ENCODE peak calls at places on chromosomes 6 and 20, in six cellular contexts. Q is stomach; G is breast epithelium; B is epithelial cell of esophagus; S is coronary artery; P is CD8-positive, alpha-beta T cell. F is an unnamed sample.

GRCh38 chr6:41430875-41431274 is 95.5 kb downstream of the NCR2 start:
- DNase-seq in Q (no peak), G (no peak), B (peak), S (no peak), P (no peak), F (peak)

GRCh38 chr6:84685983-84686584 is 78.3 kb downstream of the TBX18 start:
- DNase-seq in Q (no peak), G (no peak), B (peak), S (no peak), P (no peak), F (peak)

GRCh38 chr6:157768304-157768703 is 54.7 kb upstream of the SNX9 start:
- DNase-seq in Q (no peak), G (no peak), B (no peak), S (no peak), P (no peak), F (no peak)

GRCh38 chr6:35552285-35552917 is 39.7 kb upstream of the TULP1 start:
- DNase-seq in Q (peak), G (no peak), B (peak), S (no peak), P (peak), F (peak)

GRCh38 chr6:885051-885590 is 192.2 kb upstream of the EXOC2 start:
- DNase-seq in Q (no peak), G (no peak), B (peak), S (no peak), P (no peak), F (no peak)

GRCh38 chr6:31070711-31071197 is 41.6 kb downstream of the C6orf15 start:
- DNase-seq in Q (peak), G (peak), B (peak), S (no peak), P (no peak), F (peak)

GRCh38 chr6:44679906-44680698 is 292.6 kb downstream of the CDC5L start:
- DNase-seq in Q (no peak), G (no peak), B (peak), S (no peak), P (no peak), F (no peak)

GRCh38 chr20:32482251-32483220 is 102.6 kb downstream of the NOL4L start:
- DNase-seq in Q (peak), G (no peak), B (peak), S (no peak), P (peak), F (peak)

GRCh38 chr6:41428402-41428994 is 93.1 kb downstream of the NCR2 start:
- DNase-seq in Q (peak), G (no peak), B (no peak), S (no peak), P (no peak), F (peak)

GRCh38 chr6:32666420-32667300 is at the start of gene HLA-DQB1:
- DNase-seq in Q (no peak), G (no peak), B (peak), S (no peak), P (peak), F (peak)

GRCh38 chr20:48635791-48636267 is 192.0 kb downstream of the PREX1 start:
- DNase-seq in Q (no peak), G (no peak), B (peak), S (no peak), P (peak), F (peak)

GRCh38 chr6:96235927-96236326 is 220.2 kb downstream of the FUT9 start:
- DNase-seq in Q (no peak), G (no peak), B (peak), S (no peak), P (no peak), F (no peak)

GRCh38 chr6:13068558-13069210 is 259.7 kb downstream of the TBC1D7 start:
- DNase-seq in Q (no peak), G (no peak), B (no peak), S (no peak), P (no peak), F (no peak)

GRCh38 chr6:168905451-168906090 is 348.1 kb downstream of the THBS2 start:
- DNase-seq in Q (peak), G (no peak), B (peak), S (no peak), P (peak), F (peak)

GRCh38 chr6:33424855-33425667 is 5.2 kb downstream of the SYNGAP1 start:
- DNase-seq in Q (no peak), G (no peak), B (no peak), S (no peak), P (no peak), F (no peak)

GRCh38 chr6:153167026-153167891 is 36.2 kb upstream of the RGS17 start:
- DNase-seq in Q (no peak), G (no peak), B (peak), S (no peak), P (no peak), F (peak)

GRCh38 chr6:112291161-112291762 is 36.9 kb upstream of the LAMA4 start:
- DNase-seq in Q (no peak), G (no peak), B (no peak), S (no peak), P (no peak), F (no peak)

GRCh38 chr20:50484271-50484976 is 25.8 kb upstream of the PTPN1 start:
- DNase-seq in Q (no peak), G (no peak), B (no peak), S (no peak), P (no peak), F (no peak)
- TF ChIP-seq CTCF in Q (no peak), G (no peak), B (peak), S (no peak), P (no peak), F (no peak)

GRCh38 chr6:52420668-52421358 is 671 bp downstream of the EFHC1 start:
- DNase-seq in Q (no peak), G (no peak), B (peak), S (no peak), P (no peak), F (peak)

GRCh38 chr6:52422156-52422555 is 2.0 kb downstream of the EFHC1 start:
- DNase-seq in Q (no peak), G (no peak), B (no peak), S (no peak), P (no peak), F (no peak)

GRCh38 chr6:52426667-52427066 is 6.5 kb downstream of the EFHC1 start:
- DNase-seq in Q (no peak), G (no peak), B (no peak), S (no peak), P (no peak), F (no peak)

GRCh38 chr6:52423971-52424381 is 3.8 kb downstream of the EFHC1 start:
- DNase-seq in Q (no peak), G (no peak), B (peak), S (no peak), P (no peak), F (peak)

GRCh38 chr6:52423448-52423847 is 3.3 kb downstream of the EFHC1 start:
- DNase-seq in Q (no peak), G (no peak), B (no peak), S (no peak), P (no peak), F (peak)
- H3K4me3 ChIP-seq in Q (no peak), G (no peak), B (no peak), S (no peak), P (no peak), F (no peak)

GRCh38 chr20:23507346-23507745 is 16.4 kb downstream of the CST8 start:
- DNase-seq in Q (no peak), G (no peak), B (no peak), S (no peak), P (no peak), F (no peak)
- TF ChIP-seq CTCF in Q (no peak), G (no peak), B (no peak), S (no peak), P (no peak), F (no peak)

DNA sequence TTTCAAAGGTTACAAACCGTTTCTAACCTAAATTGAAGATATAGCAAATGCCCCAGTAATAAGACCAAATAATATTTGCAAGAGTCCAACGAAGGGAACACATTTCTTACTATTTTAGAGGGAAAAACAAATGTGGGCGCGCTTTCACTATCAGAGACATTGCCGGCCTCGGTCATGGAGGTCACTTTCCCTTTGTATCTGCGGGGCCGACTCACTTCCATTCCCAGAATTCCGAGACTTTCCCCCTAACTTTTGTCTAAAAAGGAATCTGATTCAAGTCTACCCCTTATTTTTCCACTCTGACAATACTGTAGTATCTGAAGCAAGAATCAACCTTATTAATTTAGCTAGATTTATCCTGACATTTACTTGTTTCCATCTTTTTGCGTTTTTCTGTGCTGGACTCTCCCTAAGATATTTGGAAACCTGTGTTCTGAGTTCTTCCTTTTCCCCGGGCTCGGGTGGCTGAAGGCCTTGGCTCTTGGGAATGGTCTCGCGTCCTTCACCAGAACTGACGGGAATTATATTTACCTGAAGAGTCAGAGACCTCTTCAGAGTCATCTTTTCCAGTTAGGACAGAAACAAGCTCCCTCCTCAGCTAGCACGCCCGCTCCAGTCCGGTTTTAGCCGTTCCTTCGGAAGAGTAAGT is 71.8 kb upstream of the ZNF184 start:
- DNase-seq in Q (no peak), G (no peak), B (no peak), S (no peak), P (no peak), F (peak)
- H3K4me3 ChIP-seq in Q (no peak), G (peak), B (peak), S (peak), P (no peak), F (peak)

DNA sequence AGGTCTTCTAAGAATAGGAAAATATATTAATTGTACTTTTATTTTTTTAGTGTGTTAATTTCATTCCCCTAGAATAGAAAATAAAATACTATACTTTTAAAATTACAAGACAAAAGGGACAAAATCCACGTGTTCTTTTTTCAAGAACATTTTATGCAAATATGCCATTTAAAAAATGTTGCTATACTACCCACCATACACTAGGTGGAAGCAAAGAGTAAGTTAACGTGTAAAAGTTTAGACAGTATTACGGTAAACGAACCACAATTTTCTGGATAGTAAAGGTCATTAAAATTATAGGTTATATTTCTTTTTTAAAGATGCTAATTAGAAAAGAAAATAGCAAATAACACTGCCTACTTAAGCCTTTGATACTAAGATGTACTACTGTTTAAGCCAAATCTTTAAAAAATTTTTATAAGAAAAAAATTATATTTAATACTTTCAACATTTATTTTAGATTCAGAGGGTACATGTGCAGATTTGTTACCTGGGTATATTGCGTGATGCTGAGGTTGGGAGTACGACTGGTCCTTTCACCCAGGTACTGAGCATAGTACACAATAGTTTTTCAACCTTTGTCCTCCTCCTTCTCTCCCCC is 287.6 kb downstream of the PHF3 start:
- DNase-seq in Q (no peak), G (no peak), B (peak), S (no peak), P (no peak), F (peak)
- TF ChIP-seq CTCF in Q (peak), G (peak), B (peak), S (no peak), P (peak), F (peak)

GRCh38 chr6:26223677-26224546 is 136.7 kb downstream of the HFE start:
- DNase-seq in Q (peak), G (peak), B (peak), S (no peak), P (peak), F (peak)

GRCh38 chr6:26224940-26225847 is 138.0 kb downstream of the HFE start:
- DNase-seq in Q (no peak), G (no peak), B (peak), S (no peak), P (no peak), F (peak)

GRCh38 chr6:26225848-26226590 is 138.8 kb downstream of the HFE start:
- DNase-seq in Q (no peak), G (no peak), B (peak), S (no peak), P (no peak), F (no peak)

GRCh38 chr6:26223213-26223612 is 136.0 kb downstream of the HFE start:
- DNase-seq in Q (no peak), G (no peak), B (peak), S (no peak), P (no peak), F (peak)

GRCh38 chr6:26224547-26224912 is 137.3 kb downstream of the HFE start:
- DNase-seq in Q (no peak), G (no peak), B (no peak), S (no peak), P (no peak), F (no peak)
- H3K4me3 ChIP-seq in Q (peak), G (peak), B (peak), S (peak), P (peak), F (peak)

GRCh38 chr6:82711105-82711829 is 347.6 kb downstream of the TPBG start:
- DNase-seq in Q (no peak), G (no peak), B (no peak), S (no peak), P (no peak), F (no peak)

GRCh38 chr6:82711992-82712788 is 348.6 kb downstream of the TPBG start:
- DNase-seq in Q (no peak), G (no peak), B (no peak), S (no peak), P (no peak), F (peak)

DNA sequence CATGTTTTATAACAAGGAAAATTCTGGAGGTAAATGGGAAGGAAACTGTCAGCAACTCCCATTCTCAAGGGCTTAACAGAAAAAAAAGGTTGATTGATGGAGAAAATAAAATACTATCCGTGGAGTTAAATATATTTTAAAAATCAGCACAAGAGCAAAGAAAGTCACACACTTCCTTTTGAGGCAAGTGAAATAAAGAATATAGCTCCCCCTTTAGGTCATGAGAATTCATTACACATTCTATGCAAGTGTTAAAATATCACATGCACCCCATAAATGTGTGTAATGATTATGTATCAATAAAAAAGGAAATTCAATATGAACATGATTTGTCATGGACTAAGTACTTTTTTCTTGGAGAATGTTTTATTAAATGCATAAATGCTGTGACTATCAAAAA is 349.2 kb downstream of the TPBG start:
- DNase-seq in Q (no peak), G (no peak), B (peak), S (no peak), P (no peak), F (peak)
- TF ChIP-seq CTCF in Q (peak), G (no peak), B (peak), S (no peak), P (no peak), F (no peak)

F was measured in choroid plexus epithelial cell.